ENCODE peak calls at places on chromosomes 13 and 19, in seven cellular contexts. G is body of pancreas, Y is A549, L is testis, T is stomach, X is endothelial cell of umbilical vein, W is adrenal gland. Z is an unnamed sample. For H3K4me1, the result is how much of the 10 kb centered on the place peaks cover.

GRCh38 chr19:33624586-33625153 is 2.9 kb downstream of the CHST8 start:
- DNase-seq in G (no peak), W (no peak), Y (no peak), L (no peak), T (no peak), X (no peak), Z (no peak)

GRCh38 chr19:45876411-45877197 is 9.3 kb downstream of the IRF2BP1 start:
- DNase-seq in G (peak), W (no peak), T (peak), L (no peak), X (peak), Y (no peak), Z (peak)

GRCh38 chr19:15247107-15248014 is 15.1 kb upstream of the EPHX3 start:
- DNase-seq in Y (no peak), T (no peak), X (no peak), G (no peak), L (no peak), W (no peak), Z (no peak)

GRCh38 chr19:51754106-51754505 is 2.4 kb upstream of the FPR1 start:
- DNase-seq in L (no peak), T (no peak), G (no peak), Y (no peak), W (no peak), X (no peak), Z (no peak)

GRCh38 chr13:49305824-49306425 is 58.2 kb downstream of the CDADC1 start:
- DNase-seq in X (no peak), G (no peak), T (no peak), Y (no peak), L (no peak), W (no peak), Z (no peak)

GRCh38 chr19:46192990-46193650 is 36.4 kb upstream of the IGFL1 start:
- DNase-seq in G (no peak), T (no peak), Y (peak), W (peak), L (no peak), X (no peak), Z (no peak)

GRCh38 chr13:79581870-79582315 is 100.9 kb downstream of the NDFIP2 start:
- DNase-seq in X (no peak), G (no peak), Y (no peak), T (no peak), W (no peak), L (peak), Z (peak)

GRCh38 chr19:54561840-54562239 is 11.8 kb upstream of the LILRA2 start:
- DNase-seq in W (no peak), T (no peak), L (peak), X (no peak), G (no peak), Y (no peak), Z (no peak)

GRCh38 chr19:50377051-50377441 is 789 bp downstream of the NR1H2 start:
- DNase-seq in W (peak), T (peak), G (peak), L (peak), Y (peak), X (peak), Z (peak)

GRCh38 chr13:40546047-40546446 is 120.4 kb downstream of the FOXO1 start:
- DNase-seq in X (no peak), W (no peak), T (no peak), G (no peak), Y (no peak), L (no peak), Z (no peak)

GRCh38 chr13:30415430-30416030 is 6.8 kb upstream of the UBE2L5 start:
- DNase-seq in G (no peak), X (no peak), Y (no peak), T (no peak), W (no peak), L (no peak), Z (no peak)

GRCh38 chr19:14073925-14074838 is 1.6 kb downstream of the MISP3 start:
- DNase-seq in X (peak), Y (no peak), W (no peak), L (no peak), T (peak), G (peak), Z (no peak)

GRCh38 chr19:16588824-16589577 is 16.8 kb upstream of the SLC35E1 start:
- DNase-seq in W (no peak), X (no peak), Y (no peak), T (no peak), G (no peak), L (peak), Z (no peak)
- H3K27ac ChIP-seq in W (no peak), X (no peak), Y (no peak), T (peak), G (peak), L (peak), Z (peak)

DNA sequence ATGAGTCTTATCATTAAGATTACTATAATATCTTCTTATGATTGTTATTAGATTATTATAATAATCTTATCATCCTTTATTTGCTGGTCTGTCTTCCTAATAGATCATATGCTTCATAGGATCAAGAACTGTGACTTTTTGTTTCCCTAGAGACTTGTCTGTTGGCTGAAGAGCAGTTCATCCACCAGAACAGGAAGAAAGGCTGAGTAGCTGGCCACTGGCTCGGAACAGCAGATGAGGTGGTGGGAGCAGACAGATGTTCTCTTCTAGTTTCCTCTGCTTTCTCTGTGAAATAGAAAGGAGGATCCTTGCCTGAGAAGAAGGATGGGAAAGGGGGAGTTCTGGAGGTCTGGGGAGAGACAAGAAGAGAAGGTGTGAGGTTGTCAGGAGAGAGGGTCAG is 120.0 kb downstream of the CCNA1 start:
- DNase-seq in W (no peak), Y (no peak), G (no peak), L (no peak), X (no peak), T (no peak), Z (no peak)
- H3K4me1 ChIP-seq in W (under half), Y (under half), G (under half), L (under half), X (under half), T (under half), Z (under half)

GRCh38 chr19:17512574-17512939 is 1.1 kb downstream of the PGLS start:
- DNase-seq in T (no peak), G (no peak), W (no peak), X (no peak), L (no peak), Y (no peak), Z (no peak)

GRCh38 chr19:17510220-17510993 is 1.0 kb upstream of the PGLS start:
- DNase-seq in W (no peak), L (no peak), X (peak), Y (no peak), T (no peak), G (no peak), Z (no peak)

GRCh38 chr19:17515408-17516149 is 4.1 kb downstream of the PGLS start:
- DNase-seq in X (no peak), T (no peak), L (no peak), Y (no peak), G (no peak), W (peak), Z (no peak)

GRCh38 chr19:17513801-17514200 is 2.4 kb downstream of the PGLS start:
- DNase-seq in T (no peak), W (no peak), X (no peak), G (no peak), Y (no peak), L (no peak), Z (no peak)

DNA sequence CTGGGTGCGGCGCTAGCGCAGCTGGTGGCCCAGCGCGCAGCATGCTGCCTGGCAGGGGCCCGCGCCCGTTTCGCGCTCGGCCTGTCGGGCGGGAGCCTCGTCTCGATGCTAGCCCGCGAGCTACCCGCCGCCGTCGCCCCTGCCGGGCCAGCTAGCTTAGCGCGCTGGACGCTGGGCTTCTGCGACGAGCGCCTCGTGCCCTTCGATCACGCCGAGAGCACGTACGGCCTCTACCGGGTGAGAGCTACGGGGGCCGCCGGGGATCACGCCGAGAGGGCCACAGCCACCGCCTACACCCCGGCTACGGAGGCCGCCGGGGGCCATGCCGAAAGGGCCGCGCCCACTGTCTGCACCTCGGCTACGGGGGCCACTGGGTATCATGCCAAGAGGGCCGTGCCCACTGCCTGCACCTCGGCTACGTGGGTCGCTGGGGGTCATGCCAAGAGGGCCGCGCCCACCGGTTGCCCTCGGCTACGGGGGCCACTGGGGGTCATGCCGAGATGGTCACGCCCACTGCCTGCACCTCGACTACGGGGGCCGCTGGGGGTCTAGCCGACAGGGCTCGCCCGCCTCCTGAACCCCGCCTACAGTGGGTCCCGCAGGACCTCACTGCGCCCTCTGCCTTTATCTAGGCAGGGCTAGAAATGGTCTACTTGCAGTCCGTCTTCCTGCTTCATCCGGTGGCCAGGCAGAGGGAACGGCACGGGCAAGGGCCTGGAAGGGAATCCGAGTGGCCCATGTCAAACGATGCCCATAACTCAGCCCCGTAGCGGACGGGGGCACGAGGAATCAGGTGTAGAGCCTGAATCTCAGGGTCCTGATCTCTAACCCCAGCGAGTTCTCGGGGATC is 500 bp downstream of the PGLS start:
- DNase-seq in L (peak), X (peak), T (peak), G (peak), Y (peak), W (peak), Z (peak)
- TF ChIP-seq POLR2A in L (no peak), X (no peak), T (no peak), G (peak), Y (peak), W (no peak), Z (peak)

DNA sequence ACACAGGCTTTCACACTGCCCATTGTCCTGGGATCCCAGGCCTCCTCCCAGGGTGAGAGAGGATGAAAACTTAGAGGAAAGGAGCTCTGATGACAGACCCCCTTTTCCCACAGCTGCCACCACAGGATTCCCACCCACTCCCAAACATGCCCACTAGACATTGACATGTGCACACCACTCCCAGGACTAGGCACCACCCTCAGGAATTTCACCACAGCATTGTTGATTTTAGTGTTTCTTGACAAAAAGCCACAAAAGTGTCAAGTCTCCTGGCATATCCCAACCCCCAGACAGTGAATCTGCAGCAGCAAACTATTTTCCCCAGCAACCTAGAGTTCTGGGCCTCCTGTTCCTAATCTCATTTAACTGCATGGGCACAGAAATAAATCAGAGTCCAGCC is 10.1 kb downstream of the ZNF714 start:
- DNase-seq in Y (no peak), W (no peak), G (no peak), L (no peak), X (no peak), T (no peak), Z (no peak)
- H3K27ac ChIP-seq in Y (no peak), W (no peak), G (peak), L (no peak), X (no peak), T (no peak), Z (no peak)

GRCh38 chr13:106710267-106710666 is 142.3 kb upstream of the ARGLU1 start:
- DNase-seq in X (peak), G (no peak), L (no peak), T (no peak), Y (no peak), W (no peak), Z (peak)

GRCh38 chr13:106714271-106714670 is 146.3 kb upstream of the ARGLU1 start:
- DNase-seq in W (no peak), L (no peak), X (no peak), T (no peak), Y (no peak), G (no peak), Z (no peak)

GRCh38 chr13:106709509-106709908 is 141.6 kb upstream of the ARGLU1 start:
- DNase-seq in Y (no peak), L (no peak), G (no peak), T (no peak), W (no peak), X (peak), Z (no peak)
- H3K4me1 ChIP-seq in Y (under half), L (under half), G (under half), T (under half), W (under half), X (under half), Z (under half)

GRCh38 chr19:2495130-2495641 is 19.3 kb downstream of the GADD45B start:
- DNase-seq in X (peak), L (peak), Y (peak), W (peak), G (peak), T (peak), Z (peak)
- TF ChIP-seq POLR2A in X (no peak), L (no peak), Y (no peak), W (no peak), G (peak), T (no peak), Z (no peak)

DNA sequence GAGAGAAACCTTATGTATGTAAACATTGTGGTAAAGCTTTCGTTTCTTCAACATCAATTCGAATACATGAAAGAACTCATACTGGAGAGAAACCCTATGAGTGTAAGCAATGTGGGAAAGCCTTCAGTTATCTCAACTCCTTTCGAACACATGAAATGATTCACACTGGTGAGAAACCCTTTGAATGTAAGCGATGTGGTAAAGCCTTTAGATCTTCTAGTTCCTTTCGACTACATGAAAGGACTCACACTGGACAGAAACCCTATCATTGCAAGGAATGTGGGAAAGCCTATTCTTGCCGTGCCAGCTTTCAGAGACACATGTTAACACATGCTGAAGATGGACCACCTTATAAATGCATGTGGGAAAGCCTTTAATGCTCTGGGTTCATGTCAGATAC is 24.7 kb downstream of the ZNF136 start:
- DNase-seq in G (no peak), T (no peak), W (no peak), L (no peak), X (no peak), Y (no peak), Z (no peak)
- H3K27ac ChIP-seq in G (no peak), T (no peak), W (no peak), L (no peak), X (no peak), Y (no peak), Z (no peak)

GRCh38 chr13:33678084-33678483 is 139.9 kb upstream of the RFC3 start:
- DNase-seq in Y (no peak), T (no peak), L (no peak), W (no peak), G (no peak), X (no peak), Z (no peak)

GRCh38 chr13:33676700-33677048 is 141.3 kb upstream of the RFC3 start:
- DNase-seq in G (peak), Y (peak), X (peak), W (peak), T (peak), L (peak), Z (no peak)

GRCh38 chr13:33676045-33676699 is 141.8 kb upstream of the RFC3 start:
- DNase-seq in L (no peak), T (peak), W (peak), Y (no peak), G (peak), X (peak), Z (peak)

GRCh38 chr13:33678906-33679657 is 138.9 kb upstream of the RFC3 start:
- DNase-seq in W (peak), T (peak), G (peak), L (peak), Y (peak), X (peak), Z (peak)

GRCh38 chr13:33677215-33677614 is 140.7 kb upstream of the RFC3 start:
- DNase-seq in X (no peak), L (no peak), W (no peak), T (no peak), Y (no peak), G (no peak), Z (no peak)
- H3K4me1 ChIP-seq in X (under half), L (under half), W (under half), T (half or more), Y (under half), G (under half), Z (under half)

GRCh38 chr19:9430444-9430843 is 4.9 kb downstream of the ZNF266 start:
- DNase-seq in W (no peak), G (no peak), T (no peak), Y (no peak), X (no peak), L (no peak), Z (no peak)

GRCh38 chr19:9436358-9436757 is 985 bp upstream of the ZNF266 start:
- DNase-seq in G (no peak), T (no peak), X (no peak), Y (no peak), W (no peak), L (no peak), Z (no peak)

GRCh38 chr19:9431475-9431874 is 3.9 kb downstream of the ZNF266 start:
- DNase-seq in X (no peak), Y (no peak), W (peak), L (peak), G (no peak), T (no peak), Z (no peak)

DNA sequence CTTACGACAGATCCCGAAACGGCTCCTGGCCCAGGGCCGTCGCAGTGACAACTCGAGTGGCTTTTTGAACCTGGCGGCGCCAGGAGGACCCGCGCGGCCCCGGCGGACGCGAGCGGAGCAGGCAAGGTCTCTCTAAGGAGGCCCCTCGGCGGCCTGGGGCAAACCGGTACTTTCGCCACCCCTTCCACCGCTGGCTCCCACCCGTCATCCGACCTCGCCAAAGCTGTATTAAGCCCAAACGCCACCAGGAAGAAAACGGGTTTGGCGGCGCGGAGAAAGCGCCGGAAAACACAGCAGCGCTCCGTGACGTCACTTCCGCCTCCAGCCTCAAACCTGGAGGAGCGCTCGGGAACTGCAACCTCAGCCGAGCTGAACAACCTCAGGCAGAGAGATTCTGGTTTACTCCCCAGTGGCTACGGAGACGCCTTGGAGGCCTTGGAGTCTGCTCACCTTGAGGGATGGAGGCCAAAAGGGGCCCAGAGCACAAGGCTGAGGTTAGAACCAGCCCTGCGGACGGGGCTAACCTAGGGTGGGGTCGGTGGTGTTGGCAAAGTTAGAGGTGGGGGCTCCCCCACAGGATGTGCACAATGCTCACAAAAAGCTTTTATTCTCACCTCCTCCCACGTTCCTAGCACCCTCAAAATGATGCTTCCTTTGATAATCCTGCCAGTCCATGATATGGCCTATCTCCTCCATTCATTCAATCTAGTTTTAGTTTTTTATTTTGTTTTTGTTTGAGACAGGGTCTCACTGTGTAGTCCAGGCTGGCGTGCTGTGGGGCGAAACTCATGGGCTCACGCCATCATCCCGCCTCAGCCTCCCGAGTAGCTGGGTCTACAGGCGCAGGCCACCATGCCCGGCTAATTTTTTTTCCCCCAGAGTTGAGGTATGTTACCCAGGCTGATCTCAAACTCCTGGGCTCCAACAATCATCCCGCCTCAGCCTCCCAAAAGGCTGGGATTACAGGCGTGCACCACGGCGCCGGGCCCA is at the start of gene ZNF266:
- DNase-seq in G (peak), L (peak), Y (peak), W (peak), X (peak), T (peak), Z (peak)
- TF ChIP-seq POLR2A in G (peak), L (no peak), Y (no peak), W (no peak), X (no peak), T (no peak), Z (no peak)

Z was measured in heart left ventricle.